ENCODE peak calls at places on chromosome 2, in nine cellular contexts. N, J, R, M, I, V, C, P and H are unnamed samples. For H3K4me1, the result is how much of the 10 kb centered on the place peaks cover.

GRCh38 chr2:113754989-113755689 is 1.3 kb downstream of the SLC35F5 start:
- DNase-seq in J (no peak), M (no peak), C (no peak), P (no peak), V (no peak), N (peak), R (peak), I (peak), H (no peak)

GRCh38 chr2:221025397-221025796 is 546.7 kb downstream of the EPHA4 start:
- DNase-seq in M (no peak), P (no peak), R (no peak), C (no peak), V (no peak), I (no peak), N (no peak), J (no peak), H (no peak)

GRCh38 chr2:209476367-209477191 is 52.7 kb downstream of the MAP2 start:
- DNase-seq in I (peak), P (no peak), N (no peak), R (peak), V (no peak), M (no peak), J (no peak), C (no peak), H (no peak)

GRCh38 chr2:149160701-149161217 is 122.3 kb downstream of the LYPD6B start:
- DNase-seq in I (no peak), M (no peak), J (no peak), P (peak), R (peak), V (no peak), N (no peak), C (no peak), H (no peak)

GRCh38 chr2:48508461-48509124 is 21.4 kb upstream of the STON1 start:
- DNase-seq in I (peak), C (no peak), J (no peak), P (peak), R (peak), M (no peak), N (no peak), V (no peak), H (peak)

GRCh38 chr2:121037480-121037879 is 247.5 kb downstream of the TFCP2L1 start:
- DNase-seq in M (no peak), V (no peak), R (no peak), P (no peak), N (no peak), C (no peak), J (no peak), I (no peak), H (peak)

GRCh38 chr2:118443596-118443995 is 355.3 kb downstream of the INSIG2 start:
- DNase-seq in N (no peak), M (no peak), P (peak), C (no peak), I (peak), V (no peak), R (no peak), J (no peak), H (no peak)

GRCh38 chr2:168185583-168186274 is 61.7 kb downstream of the STK39 start:
- DNase-seq in M (no peak), C (no peak), V (no peak), P (peak), N (peak), J (no peak), I (no peak), R (no peak), H (no peak)

GRCh38 chr2:210195066-210195852 is 24.1 kb upstream of the KANSL1L start:
- DNase-seq in P (peak), I (peak), R (peak), V (no peak), C (no peak), M (no peak), N (peak), J (peak), H (no peak)

GRCh38 chr2:74576830-74577229 is 22.3 kb downstream of the DOK1 start:
- DNase-seq in M (no peak), R (no peak), V (no peak), N (no peak), J (no peak), C (no peak), I (peak), P (no peak), H (no peak)

GRCh38 chr2:58140508-58141072 is 94.0 kb downstream of the VRK2 start:
- DNase-seq in V (no peak), J (no peak), P (no peak), M (no peak), C (no peak), N (no peak), R (no peak), I (peak), H (no peak)

GRCh38 chr2:169808211-169808610 is 9.5 kb downstream of the SSB start:
- DNase-seq in I (peak), V (no peak), N (no peak), P (no peak), C (no peak), R (no peak), M (no peak), J (no peak), H (no peak)

GRCh38 chr2:132593171-132593570 is 76.8 kb downstream of the LYPD1 start:
- DNase-seq in N (no peak), R (no peak), J (no peak), C (no peak), M (no peak), V (no peak), P (peak), I (no peak), H (peak)

GRCh38 chr2:45771251-45771650 is 119.8 kb downstream of the PRKCE start:
- DNase-seq in C (no peak), I (peak), N (no peak), M (no peak), R (peak), J (no peak), P (peak), V (no peak), H (peak)

GRCh38 chr2:68589963-68590362 is 53.4 kb upstream of the PROKR1 start:
- DNase-seq in J (no peak), I (no peak), M (no peak), R (no peak), V (no peak), P (no peak), N (no peak), C (no peak), H (no peak)

GRCh38 chr2:52934354-52934898 is 833.2 kb upstream of the CHAC2 start:
- DNase-seq in I (peak), C (no peak), V (no peak), N (no peak), P (no peak), M (no peak), R (no peak), J (peak), H (no peak)

GRCh38 chr2:46010925-46011490 is 286.2 kb upstream of the EPAS1 start:
- DNase-seq in N (peak), I (peak), V (no peak), C (no peak), J (no peak), M (no peak), P (peak), R (peak), H (no peak)

GRCh38 chr2:26685943-26686839 is 6.3 kb upstream of the KCNK3 start:
- DNase-seq in I (no peak), J (no peak), N (peak), P (peak), R (peak), V (no peak), C (no peak), M (peak), H (peak)

GRCh38 chr2:69997296-69998184 is 36.1 kb upstream of the ASPRV1 start:
- DNase-seq in I (no peak), M (peak), R (no peak), J (peak), V (no peak), N (peak), P (peak), C (no peak), H (peak)

GRCh38 chr2:202237787-202238233 is 587 bp downstream of the SUMO1 start:
- DNase-seq in M (no peak), N (peak), J (no peak), R (peak), I (peak), V (peak), C (peak), P (peak), H (no peak)

GRCh38 chr2:55102056-55102812 is 52.0 kb upstream of the RTN4 start:
- DNase-seq in C (no peak), N (no peak), P (no peak), R (no peak), M (no peak), I (peak), J (no peak), V (no peak), H (no peak)

GRCh38 chr2:50649626-50650397 is 382.1 kb downstream of the NRXN1 start:
- DNase-seq in J (no peak), P (no peak), N (no peak), M (no peak), R (no peak), C (no peak), V (no peak), I (no peak), H (no peak)

GRCh38 chr2:100339823-100340222 is 17.5 kb upstream of the LONRF2 start:
- DNase-seq in R (no peak), C (no peak), N (no peak), J (no peak), M (no peak), P (no peak), I (no peak), V (peak), H (no peak)

GRCh38 chr2:70471129-70471528 is 82.5 kb downstream of the TGFA start:
- DNase-seq in I (no peak), J (no peak), R (no peak), V (no peak), N (no peak), P (no peak), C (no peak), M (no peak), H (no peak)

GRCh38 chr2:112936927-112937232 is 25.9 kb downstream of the IL37 start:
- DNase-seq in P (no peak), V (no peak), C (no peak), R (no peak), N (no peak), J (no peak), I (no peak), M (no peak), H (no peak)

GRCh38 chr2:9306910-9307309 is 100.3 kb downstream of the ASAP2 start:
- DNase-seq in C (no peak), M (no peak), V (no peak), N (no peak), R (no peak), P (peak), I (no peak), J (no peak), H (no peak)

GRCh38 chr2:191150451-191151314 is at the start of gene STAT4:
- DNase-seq in V (peak), N (peak), I (no peak), C (peak), R (peak), J (no peak), M (peak), P (peak), H (peak)

GRCh38 chr2:111042261-111042660 is 78.5 kb upstream of the BCL2L11 start:
- DNase-seq in J (no peak), I (no peak), C (no peak), R (no peak), N (no peak), P (no peak), M (no peak), V (no peak), H (peak)

GRCh38 chr2:27954261-27954673 is 63.7 kb downstream of the BABAM2 start:
- DNase-seq in V (no peak), J (peak), P (no peak), N (no peak), M (no peak), I (peak), C (no peak), R (no peak), H (no peak)

GRCh38 chr2:85245891-85246290 is 81.9 kb downstream of the TGOLN2 start:
- DNase-seq in N (no peak), I (no peak), M (no peak), J (no peak), V (no peak), R (no peak), P (no peak), C (no peak), H (no peak)

GRCh38 chr2:8627019-8627691 is 54.7 kb upstream of the ID2 start:
- DNase-seq in R (no peak), C (no peak), N (peak), J (no peak), P (no peak), V (no peak), I (peak), M (no peak), H (no peak)

GRCh38 chr2:201500534-201500933 is 49.0 kb downstream of the STRADB start:
- DNase-seq in I (peak), R (no peak), M (no peak), P (no peak), J (no peak), V (no peak), N (no peak), C (no peak), H (no peak)

GRCh38 chr2:47167149-47167548 is 12.0 kb upstream of the STPG4 start:
- DNase-seq in V (no peak), J (no peak), I (no peak), N (no peak), P (no peak), M (no peak), C (no peak), R (no peak), H (no peak)

GRCh38 chr2:183224933-183225332 is 100.7 kb downstream of the NUP35 start:
- DNase-seq in V (no peak), M (no peak), J (no peak), R (no peak), N (no peak), C (no peak), P (no peak), I (peak), H (no peak)

GRCh38 chr2:104769096-104769495 is 84.8 kb upstream of the POU3F3 start:
- DNase-seq in V (no peak), J (no peak), I (peak), M (no peak), C (no peak), R (no peak), N (no peak), P (peak), H (no peak)

GRCh38 chr2:72077702-72078169 is 69.9 kb downstream of the CYP26B1 start:
- DNase-seq in C (no peak), N (no peak), P (no peak), V (no peak), M (no peak), J (no peak), R (no peak), I (no peak), H (no peak)

GRCh38 chr2:239263231-239263936 is 137.4 kb downstream of the HDAC4 start:
- DNase-seq in V (peak), M (peak), C (no peak), P (no peak), J (no peak), N (no peak), R (no peak), I (peak), H (peak)

GRCh38 chr2:239262484-239263230 is 138.2 kb downstream of the HDAC4 start:
- DNase-seq in M (peak), P (no peak), J (no peak), N (no peak), C (no peak), R (no peak), I (no peak), V (no peak), H (peak)

GRCh38 chr2:239265681-239266435 is 135.0 kb downstream of the HDAC4 start:
- DNase-seq in M (no peak), N (no peak), R (no peak), I (no peak), V (no peak), P (no peak), C (no peak), J (no peak), H (no peak)

GRCh38 chr2:239264838-239265651 is 135.8 kb downstream of the HDAC4 start:
- DNase-seq in V (no peak), R (peak), C (peak), M (peak), I (peak), N (peak), P (peak), J (no peak), H (no peak)

DNA sequence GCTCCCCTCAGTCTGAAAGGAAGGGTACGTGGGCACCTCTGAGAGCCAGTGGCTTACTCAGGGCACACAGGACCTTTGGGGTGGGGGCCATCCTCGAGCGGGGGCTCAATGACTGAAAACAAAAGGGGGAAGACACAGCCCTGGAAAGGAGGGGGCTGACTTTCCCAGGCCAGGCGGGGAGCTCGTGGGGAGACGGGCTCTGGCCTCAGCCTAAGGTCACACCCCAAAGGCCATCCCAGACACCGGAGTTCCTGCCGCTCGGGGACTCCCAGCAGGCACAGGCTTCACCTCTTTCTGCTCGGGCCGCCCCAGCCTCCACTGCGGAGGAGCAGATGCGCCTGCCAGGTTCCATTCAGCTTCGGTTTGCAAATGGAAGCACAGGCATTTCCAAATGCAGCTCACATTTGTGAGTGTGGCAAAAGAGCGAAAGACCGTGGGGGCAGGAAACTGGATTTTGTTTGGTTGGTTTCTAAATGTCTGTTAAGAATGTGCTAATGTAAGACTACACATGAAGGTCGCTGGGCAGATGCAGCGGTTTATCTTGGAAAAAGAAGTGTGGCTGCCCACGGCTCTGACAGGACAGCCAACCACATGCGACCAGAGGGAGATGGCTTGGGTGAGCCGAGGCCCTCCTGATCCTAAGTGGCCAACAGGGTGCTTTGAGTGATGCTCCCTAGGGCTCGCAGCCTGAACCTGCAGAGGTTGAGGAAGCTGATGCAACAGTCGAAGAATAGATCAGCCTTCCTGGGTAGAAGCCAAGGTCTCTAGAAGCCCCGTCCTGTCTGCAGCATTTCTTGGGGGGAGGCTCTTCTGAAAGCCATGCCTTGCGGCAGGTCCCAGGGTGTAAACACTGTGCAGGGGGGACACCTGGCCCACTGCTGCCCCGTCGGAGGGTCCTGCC is 136.6 kb downstream of the HDAC4 start:
- DNase-seq in J (no peak), M (peak), C (no peak), P (no peak), N (no peak), R (no peak), V (peak), I (peak), H (no peak)
- H3K4me1 ChIP-seq in J (under half), M (under half), C (half or more), P (under half), N (under half), R (under half), V (under half), I (under half), H (under half)

DNA sequence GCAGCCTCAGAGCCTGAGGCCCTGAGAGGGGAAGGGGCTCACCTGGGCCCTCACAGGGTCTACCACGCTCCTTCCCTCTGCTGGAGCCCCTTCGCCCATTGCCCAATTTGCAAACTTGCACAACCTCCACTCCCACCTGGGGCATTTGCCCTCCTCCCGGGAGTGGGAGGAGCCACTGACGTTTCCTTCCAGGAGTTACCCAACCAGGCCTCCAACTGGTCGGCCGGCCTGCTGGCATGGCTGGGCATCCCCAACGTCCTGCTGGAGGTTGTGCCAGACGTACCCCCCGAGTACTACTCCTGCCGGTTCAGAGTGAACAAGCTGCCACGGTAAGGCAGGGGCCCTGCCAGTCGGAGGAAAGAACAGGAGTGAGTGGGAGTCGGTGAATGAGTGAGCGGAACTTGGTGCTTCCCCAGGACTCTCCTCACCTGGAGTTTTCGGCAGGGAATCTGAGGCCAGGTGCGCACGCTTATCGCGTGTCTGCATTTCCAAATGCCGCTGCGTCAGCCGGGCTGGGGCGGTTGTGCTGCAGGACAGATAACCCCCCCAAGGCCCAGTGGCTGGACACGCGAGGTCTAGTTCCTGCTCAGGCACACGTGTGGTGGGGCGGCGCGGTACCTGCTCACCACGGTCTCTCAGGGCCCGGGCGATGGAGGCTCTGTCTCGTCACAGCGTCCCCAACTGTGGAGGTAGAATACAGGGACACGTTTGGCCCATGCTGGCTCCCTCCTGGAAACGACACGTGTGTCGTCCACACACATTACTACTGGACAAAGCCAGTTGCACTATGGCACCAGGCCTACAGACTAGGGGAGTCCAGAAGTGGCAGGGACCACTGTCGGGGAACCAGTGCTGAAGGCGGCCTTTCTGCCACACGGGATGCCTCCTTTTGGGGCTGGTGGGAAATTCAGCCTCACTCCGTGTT is 11.7 kb downstream of the ANO7 start:
- DNase-seq in M (no peak), I (no peak), P (no peak), R (no peak), V (peak), J (no peak), C (no peak), N (no peak), H (peak)
- H3K27ac ChIP-seq in M (no peak), I (no peak), P (no peak), R (no peak), V (no peak), J (no peak), C (no peak), N (no peak), H (no peak)

GRCh38 chr2:42030196-42030759 is 17.5 kb upstream of the PKDCC start:
- DNase-seq in R (peak), N (no peak), I (no peak), M (no peak), V (no peak), C (no peak), J (no peak), P (peak), H (peak)
- H3K4me1 ChIP-seq in R (under half), N (under half), I (under half), M (under half), V (under half), C (under half), J (under half), P (under half), H (under half)

DNA sequence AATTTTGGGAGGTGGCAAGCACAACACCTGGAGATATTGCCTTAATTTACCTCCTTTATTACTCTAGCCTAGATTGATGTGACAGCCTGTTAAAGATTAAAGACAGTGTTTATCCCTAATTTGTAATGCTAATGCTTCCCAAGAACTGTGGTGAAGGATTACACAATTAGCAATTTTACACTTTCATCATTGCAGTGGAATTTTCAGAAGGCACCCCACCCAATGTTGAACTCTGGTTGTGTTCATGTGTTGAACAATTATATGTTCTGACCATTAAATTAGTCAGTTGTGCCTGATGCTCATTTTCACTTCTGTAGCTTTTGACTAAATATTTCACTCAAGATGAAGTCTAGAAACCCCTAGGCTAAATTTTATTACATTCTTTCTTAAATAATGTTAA is 317.1 kb upstream of the CWC22 start:
- DNase-seq in M (no peak), R (no peak), J (no peak), I (no peak), C (no peak), V (no peak), N (no peak), P (peak), H (no peak)
- H3K27ac ChIP-seq in M (no peak), R (no peak), J (no peak), I (no peak), C (no peak), V (no peak), N (no peak), P (no peak), H (no peak)